ENCODE peak calls at places on chromosomes 16 and 17, in ten cellular contexts. G is hepatocyte; S is heart left ventricle; U is fibroblast of the aortic adventitia; T is CD4-positive, CD25-positive, alpha-beta regulatory T cell; H is AG04449; A is upper lobe of right lung; K is AG09309; Y is naive thymus-derived CD4-positive, alpha-beta T cell; Q is left ventricle myocardium inferior. R is an unnamed sample.

GRCh38 chr16:47667956-47668355 is 206.8 kb downstream of the PHKB start:
- DNase-seq in A (no peak), T (no peak), S (no peak), U (no peak), Y (no peak), K (no peak), H (no peak), Q (no peak), G (no peak), R (no peak)

GRCh38 chr17:57944796-57945362 is 10.3 kb downstream of the CUEDC1 start:
- DNase-seq in U (no peak), T (no peak), S (peak; percentile 4), Y (no peak), Q (no peak), K (no peak), G (peak; percentile 44), A (no peak), H (no peak), R (no peak)

GRCh38 chr17:1229354-1229890 is 40.8 kb upstream of the BHLHA9 start:
- DNase-seq in Q (peak; percentile 73), U (no peak), G (peak; percentile 57), K (no peak), T (no peak), H (no peak), S (peak; percentile 79), A (peak; percentile 93), Y (no peak), R (no peak)

GRCh38 chr17:51372345-51373004 is 112.1 kb downstream of the UTP18 start:
- DNase-seq in A (no peak), K (peak; percentile 13), H (no peak), Y (no peak), S (peak; percentile 39), U (peak; percentile 65), G (peak; percentile 29), T (no peak), Q (no peak), R (peak; percentile 89)

GRCh38 chr16:54466233-54466632 is 179.6 kb upstream of the IRX3 start:
- DNase-seq in T (no peak), G (no peak), U (no peak), A (no peak), H (no peak), Y (no peak), S (no peak), K (no peak), Q (no peak), R (no peak)

GRCh38 chr16:31071861-31072260 is 2.2 kb downstream of the ZNF668 start:
- DNase-seq in K (peak; percentile 76), A (no peak), Q (no peak), U (peak; percentile 89), T (no peak), G (peak; percentile 12), H (no peak), Y (no peak), S (no peak), R (no peak)

GRCh38 chr17:2123467-2124251 is 68.8 kb downstream of the HIC1 start:
- DNase-seq in H (no peak), Y (no peak), K (no peak), A (no peak), S (peak; percentile 44), Q (no peak), G (peak; percentile 23), T (no peak), U (peak; percentile 85), R (no peak)

GRCh38 chr16:22763655-22764054 is 50.3 kb upstream of the HS3ST2 start:
- DNase-seq in Y (no peak), G (peak; percentile 16), U (no peak), S (no peak), K (no peak), Q (no peak), T (no peak), H (no peak), A (no peak), R (no peak)

GRCh38 chr17:21358682-21359482 is 17.3 kb upstream of the KCNJ12 start:
- DNase-seq in Q (peak; percentile 36), S (peak; percentile 58), U (peak; percentile 51), Y (no peak), G (peak; percentile 48), A (no peak), H (no peak), T (no peak), K (no peak), R (no peak)

GRCh38 chr17:29572691-29573557 is 4.4 kb downstream of the TP53I13 start:
- DNase-seq in U (peak; percentile 47), Q (peak; percentile 73), G (peak; percentile 81), A (peak; percentile 71), K (no peak), Y (no peak), S (peak; percentile 80), H (no peak), T (no peak), R (no peak)

GRCh38 chr16:77336637-77337036 is 98.2 kb downstream of the ADAMTS18 start:
- DNase-seq in K (no peak), T (no peak), H (no peak), U (peak; percentile 22), Q (no peak), G (no peak), A (no peak), Y (no peak), S (no peak), R (no peak)

GRCh38 chr17:82531431-82531881 is 11.9 kb downstream of the FOXK2 start:
- DNase-seq in T (no peak), Y (no peak), Q (no peak), U (peak; percentile 49), S (no peak), K (no peak), H (no peak), A (no peak), G (no peak), R (no peak)

GRCh38 chr17:69870751-69871199 is 204.2 kb upstream of the KCNJ16 start:
- DNase-seq in K (peak; percentile 56), G (peak; percentile 10), H (peak; percentile 70), U (peak; percentile 75), T (no peak), Q (no peak), S (no peak), A (no peak), Y (no peak), R (no peak)

GRCh38 chr16:3101018-3101840 is 2.1 kb upstream of the ZSCAN10 start:
- DNase-seq in G (peak; percentile 68), K (no peak), Q (no peak), Y (peak; percentile 48), A (no peak), T (no peak), U (no peak), H (no peak), S (no peak), R (peak; percentile 49)

GRCh38 chr17:31559647-31560501 is 168.4 kb downstream of the RAB11FIP4 start:
- DNase-seq in A (no peak), U (no peak), T (no peak), G (peak; percentile 58), Q (no peak), Y (no peak), H (no peak), S (no peak), K (no peak), R (no peak)
- H3K4me3 ChIP-seq in A (peak overlapping the region; percentile 67), U (peak overlapping the region; percentile 84), T (no peak overlapping the region), G (peak overlapping the region; percentile 70), Q (peak overlapping the region; percentile 86), Y (no peak overlapping the region), H (peak overlapping the region; percentile 84), S (peak overlapping the region; percentile 64), K (peak overlapping the region; percentile 96), R (no peak overlapping the region)

GRCh38 chr16:56998352-56998751 is 9.0 kb downstream of the NLRC5 start:
- DNase-seq in H (no peak), G (no peak), Y (no peak), U (no peak), A (no peak), K (no peak), Q (no peak), S (no peak), T (no peak), R (no peak)

GRCh38 chr16:56999409-57000270 is 10.3 kb downstream of the NLRC5 start:
- DNase-seq in A (no peak), Q (no peak), Y (peak; percentile 67), K (no peak), H (no peak), U (no peak), S (no peak), T (peak; percentile 46), G (no peak), R (no peak)

GRCh38 chr16:57000271-57001025 is 11.1 kb downstream of the NLRC5 start:
- DNase-seq in U (peak; percentile 92), G (no peak), A (no peak), H (peak; percentile 72), Y (no peak), Q (peak; percentile 61), T (no peak), K (peak; percentile 85), S (peak; percentile 82), R (no peak)

GRCh38 chr16:56997931-56998330 is 8.6 kb downstream of the NLRC5 start:
- DNase-seq in T (no peak), G (no peak), U (no peak), Q (no peak), H (no peak), Y (no peak), S (no peak), K (no peak), A (no peak), R (no peak)

DNA sequence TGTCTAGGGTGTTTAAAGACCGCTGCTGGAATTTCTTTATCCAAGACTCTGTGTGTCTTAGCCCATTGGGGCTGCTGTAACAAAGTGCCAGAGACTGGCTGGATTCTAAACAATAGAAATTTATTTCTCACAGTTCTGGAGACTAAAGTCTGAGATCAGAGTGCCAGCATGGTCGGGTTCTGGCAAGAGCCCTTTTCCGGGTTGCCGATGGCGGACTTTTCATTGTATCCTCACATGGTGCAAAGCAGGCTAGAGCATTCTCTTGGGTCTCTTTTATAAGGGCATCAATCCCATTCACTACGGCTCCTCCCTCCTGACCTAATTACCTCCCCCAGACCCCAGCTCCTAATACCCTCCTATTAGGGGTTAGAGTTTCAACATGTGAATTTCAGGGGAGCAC is 9.5 kb downstream of the NLRC5 start:
- DNase-seq in T (no peak), U (no peak), K (no peak), G (no peak), Y (no peak), A (no peak), Q (no peak), S (no peak), H (no peak), R (no peak)
- H3K4me3 ChIP-seq in T (peak overlapping the region; percentile 51), U (no peak overlapping the region), K (no peak overlapping the region), G (no peak overlapping the region), Y (peak overlapping the region; percentile 33), A (no peak overlapping the region), Q (no peak overlapping the region), S (no peak overlapping the region), H (no peak overlapping the region), R (no peak overlapping the region)

DNA sequence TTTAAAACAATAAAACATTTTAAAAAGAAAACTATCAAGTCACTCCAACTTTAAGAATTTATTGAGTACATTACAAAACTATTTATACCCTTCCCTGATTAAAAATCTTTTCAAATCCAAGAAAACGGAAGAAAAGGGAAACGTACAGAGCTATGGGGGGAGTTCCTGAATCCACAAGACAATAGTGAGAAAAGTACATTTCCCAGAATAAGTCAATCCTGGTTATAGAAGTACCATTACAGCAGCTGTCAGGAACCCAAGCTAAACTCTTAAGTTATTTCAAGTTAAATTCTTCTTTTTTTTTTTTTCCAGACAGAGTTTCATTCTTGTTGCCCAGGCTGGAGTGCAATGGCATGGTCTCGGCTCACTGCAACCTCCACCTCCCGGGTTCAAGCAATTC is 45.7 kb downstream of the SPOP start:
- DNase-seq in G (no peak), H (no peak), A (no peak), K (no peak), S (no peak), Q (no peak), U (no peak), T (no peak), Y (no peak), R (no peak)
- H3K4me3 ChIP-seq in G (no peak overlapping the region), H (no peak overlapping the region), A (no peak overlapping the region), K (no peak overlapping the region), S (no peak overlapping the region), Q (peak overlapping the region; percentile 24), U (no peak overlapping the region), T (no peak overlapping the region), Y (no peak overlapping the region), R (no peak overlapping the region)

GRCh38 chr16:79288046-79288445 is 312.5 kb downstream of the MAF start:
- DNase-seq in G (no peak), K (no peak), H (no peak), U (no peak), Q (no peak), Y (no peak), T (no peak), S (no peak), A (no peak), R (no peak)
- H3K4me3 ChIP-seq in G (no peak overlapping the region), K (no peak overlapping the region), H (no peak overlapping the region), U (no peak overlapping the region), Q (no peak overlapping the region), Y (no peak overlapping the region), T (peak overlapping the region; percentile 7), S (no peak overlapping the region), A (no peak overlapping the region), R (no peak overlapping the region)

R was measured in Jurkat, Clone E6-1.